ENCODE peak calls at places on chromosomes 4 and X, in ten cellular contexts. B is cardiac fibroblast, P is SK-MEL-5, T is pancreas, H is sciatic nerve, O is Daoy, I is AG08396, Q is NCI-H1436, S is IMR-90, K is ELR. V is an unnamed sample.

GRCh38 chr4:185127021-185127925 is 15.8 kb upstream of the SLC25A4 start:
- DNase-seq in I (peak), H (no peak), K (peak), B (no peak), T (no peak), O (peak), Q (no peak), P (no peak), S (no peak), V (peak)

GRCh38 chrX:51332188-51332942 is at the start of gene NUDT10:
- DNase-seq in P (peak), B (no peak), Q (no peak), S (peak), T (peak), O (peak), I (peak), K (peak), H (peak), V (peak)

GRCh38 chr4:6751611-6752485 is 30.7 kb upstream of the KIAA0232 start:
- DNase-seq in O (no peak), B (no peak), I (no peak), Q (no peak), P (no peak), K (no peak), H (no peak), S (peak), T (no peak), V (no peak)

GRCh38 chrX:17743913-17744312 is 6.6 kb downstream of the SCML1 start:
- DNase-seq in S (peak), H (no peak), T (no peak), O (peak), Q (no peak), K (peak), B (no peak), I (no peak), P (no peak), V (no peak)

GRCh38 chr4:25347971-25348370 is 29.1 kb upstream of the ANAPC4 start:
- DNase-seq in S (no peak), T (no peak), K (no peak), I (no peak), B (no peak), O (no peak), H (no peak), P (no peak), Q (no peak), V (no peak)

GRCh38 chrX:139914421-139914820 is 18.4 kb downstream of the ATP11C start:
- DNase-seq in K (no peak), Q (no peak), O (no peak), B (no peak), S (no peak), H (no peak), T (no peak), P (no peak), I (no peak), V (no peak)

GRCh38 chrX:106959897-106960296 is 39.7 kb downstream of the CLDN2 start:
- DNase-seq in P (peak), Q (no peak), T (no peak), O (no peak), H (no peak), I (no peak), K (peak), B (peak), S (peak), V (no peak)

GRCh38 chrX:21490341-21490740 is 116.1 kb downstream of the CNKSR2 start:
- DNase-seq in P (no peak), O (no peak), H (no peak), B (no peak), K (no peak), Q (no peak), S (no peak), T (no peak), I (no peak), V (no peak)

GRCh38 chr4:93319011-93319410 is 509.5 kb upstream of the ATOH1 start:
- DNase-seq in I (no peak), P (peak), O (no peak), T (no peak), B (no peak), K (no peak), Q (no peak), H (no peak), S (no peak), V (no peak)

GRCh38 chr4:25875281-25875745 is 12.5 kb upstream of the SEL1L3 start:
- DNase-seq in I (no peak), Q (no peak), S (no peak), K (no peak), T (no peak), B (no peak), O (no peak), H (no peak), P (no peak), V (no peak)

GRCh38 chr4:182093431-182093831 is 149.8 kb upstream of the TENM3 start:
- DNase-seq in O (peak), S (no peak), B (no peak), T (no peak), H (no peak), Q (no peak), I (no peak), P (no peak), K (peak), V (no peak)

GRCh38 chr4:8736083-8736825 is 135.4 kb downstream of the HMX1 start:
- DNase-seq in T (no peak), O (peak), B (no peak), K (no peak), S (no peak), I (no peak), P (no peak), H (no peak), Q (no peak), V (no peak)

GRCh38 chrX:110436497-110436896 is 77.8 kb downstream of the RTL9 start:
- DNase-seq in Q (no peak), K (no peak), B (no peak), T (no peak), P (no peak), H (no peak), S (no peak), O (no peak), I (no peak), V (no peak)

GRCh38 chr4:109730294-109731051 is 603 bp upstream of the PLA2G12A start:
- DNase-seq in H (peak), K (peak), P (peak), I (peak), S (peak), T (peak), B (peak), O (peak), Q (peak), V (no peak)

GRCh38 chr4:6881908-6882307 is 27.7 kb upstream of the TBC1D14 start:
- DNase-seq in S (no peak), B (no peak), P (no peak), K (no peak), I (no peak), O (no peak), T (no peak), H (no peak), Q (no peak), V (no peak)

GRCh38 chr4:17762705-17763104 is 18.7 kb downstream of the FAM184B start:
- DNase-seq in B (peak), T (no peak), S (peak), I (peak), H (no peak), Q (no peak), P (peak), K (peak), O (no peak), V (no peak)

GRCh38 chrX:28586291-28586690 is 955 bp upstream of the IL1RAPL1 start:
- DNase-seq in Q (no peak), I (peak), P (no peak), S (peak), O (no peak), T (no peak), K (no peak), H (no peak), B (peak), V (no peak)

GRCh38 chr4:72744103-72744725 is 175.2 kb upstream of the ADAMTS3 start:
- DNase-seq in B (no peak), H (no peak), Q (no peak), P (peak), O (no peak), I (no peak), K (no peak), S (no peak), T (no peak), V (no peak)

GRCh38 chr4:45317276-45317675 is 590.9 kb upstream of the GNPDA2 start:
- DNase-seq in Q (no peak), H (no peak), K (no peak), O (no peak), B (peak), I (no peak), S (no peak), P (peak), T (no peak), V (no peak)

GRCh38 chr4:165207016-165207430 is 338 bp upstream of the KLHL2 start:
- DNase-seq in O (peak), H (no peak), B (peak), Q (no peak), I (peak), K (peak), S (peak), P (peak), T (no peak), V (no peak)

GRCh38 chr4:128810331-128810870 is 901 bp downstream of the JADE1 start:
- DNase-seq in Q (peak), K (peak), P (peak), O (peak), I (peak), S (peak), T (peak), H (no peak), B (peak), V (peak)

GRCh38 chr4:127632420-127633403 is at the start of gene INTU:
- DNase-seq in I (peak), B (peak), Q (peak), S (peak), H (peak), K (peak), P (peak), O (peak), T (peak), V (peak)

GRCh38 chr4:47662975-47663374 is 174.9 kb downstream of the CORIN start:
- DNase-seq in Q (no peak), S (no peak), K (peak), B (peak), H (no peak), O (peak), P (peak), I (no peak), T (no peak), V (no peak)

GRCh38 chr4:71862315-71862714 is 78.4 kb upstream of the GC start:
- DNase-seq in S (no peak), I (no peak), O (no peak), P (no peak), K (no peak), T (no peak), Q (no peak), B (no peak), H (no peak), V (no peak)

GRCh38 chr4:149718500-149718899 is 97.1 kb downstream of the IQCM start:
- DNase-seq in P (peak), S (no peak), B (no peak), T (no peak), K (no peak), I (no peak), Q (no peak), H (no peak), O (no peak), V (no peak)

GRCh38 chr4:122874194-122874593 is 47.6 kb downstream of the FGF2 start:
- DNase-seq in O (peak), P (no peak), Q (no peak), T (no peak), H (no peak), K (peak), S (peak), B (peak), I (peak), V (no peak)

GRCh38 chr4:55083771-55084170 is 41.6 kb downstream of the KDR start:
- DNase-seq in P (no peak), B (no peak), T (no peak), O (no peak), S (no peak), H (no peak), K (no peak), Q (no peak), I (no peak), V (no peak)

GRCh38 chr4:113950207-113950606 is 29.2 kb downstream of the ARSJ start:
- DNase-seq in T (no peak), S (no peak), B (no peak), Q (no peak), P (no peak), K (no peak), O (no peak), I (no peak), H (no peak), V (no peak)

GRCh38 chrX:97238632-97239031 is 354.9 kb downstream of the RPA4 start:
- DNase-seq in S (peak), B (peak), O (peak), I (no peak), H (no peak), P (no peak), K (peak), Q (no peak), T (no peak), V (no peak)

GRCh38 chrX:122517781-122518180 is 666.3 kb upstream of the GRIA3 start:
- DNase-seq in K (peak), S (peak), B (no peak), H (no peak), O (no peak), Q (no peak), T (no peak), I (no peak), P (no peak), V (no peak)

GRCh38 chr4:87068591-87069021 is 133.8 kb downstream of the AFF1 start:
- DNase-seq in S (no peak), T (no peak), O (no peak), B (peak), H (no peak), P (no peak), K (no peak), Q (peak), I (no peak), V (no peak)

GRCh38 chr4:56655627-56656345 is 25.3 kb downstream of the HOPX start:
- DNase-seq in K (peak), O (no peak), T (no peak), Q (no peak), I (peak), H (no peak), S (no peak), B (no peak), P (no peak), V (peak)

GRCh38 chrX:103376118-103376978 is at the start of gene BEX3:
- DNase-seq in H (peak), P (peak), B (peak), K (peak), O (peak), T (peak), I (peak), Q (peak), S (peak), V (peak)

GRCh38 chr4:41620594-41621256 is 82.8 kb downstream of the LIMCH1 start:
- DNase-seq in B (no peak), K (no peak), S (no peak), P (no peak), O (no peak), I (no peak), T (no peak), H (no peak), Q (peak), V (no peak)

GRCh38 chr4:87058272-87059073 is 123.7 kb downstream of the AFF1 start:
- DNase-seq in H (no peak), P (peak), O (peak), B (no peak), K (peak), I (no peak), Q (peak), T (no peak), S (no peak), V (no peak)

GRCh38 chr4:109406337-109406931 is 27.2 kb upstream of the SEC24B start:
- DNase-seq in S (peak), T (no peak), K (peak), I (peak), O (peak), B (peak), P (peak), Q (peak), H (no peak), V (no peak)

GRCh38 chr4:3286335-3287175 is 6.3 kb upstream of the RGS12 start:
- DNase-seq in P (no peak), I (no peak), B (no peak), K (no peak), O (no peak), Q (no peak), T (no peak), H (peak), S (no peak), V (no peak)

GRCh38 chr4:184039963-184040383 is 134.9 kb downstream of the STOX2 start:
- DNase-seq in P (peak), O (no peak), I (peak), S (no peak), K (no peak), H (no peak), B (no peak), Q (no peak), T (no peak), V (peak)

GRCh38 chrX:131725001-131725654 is 181.3 kb downstream of the OR13H1 start:
- DNase-seq in T (no peak), O (no peak), I (no peak), P (no peak), K (no peak), S (no peak), H (no peak), Q (no peak), B (no peak), V (no peak)

GRCh38 chrX:152642931-152643525 is 5.3 kb downstream of the GABRQ start:
- DNase-seq in O (no peak), P (no peak), I (no peak), B (no peak), T (no peak), S (no peak), K (no peak), H (no peak), Q (no peak), V (no peak)